ENCODE peak calls at places on chromosomes 5 and 9, in four cellular contexts. One of them, this sample, is unnamed.

GRCh38 chr5:91111473-91112238 is 271.5 kb downstream of the ARRDC3 start:
- DNase-seq in cardiac muscle cell: no peak
- DNase-seq in esophagus squamous epithelium: no peak
- DNase-seq in colonic mucosa: no peak
- DNase-seq in this sample: no peak

GRCh38 chr9:113933188-113933587 is 57.1 kb downstream of the ZNF618 start:
- DNase-seq in esophagus squamous epithelium: no peak
- DNase-seq in colonic mucosa: peak; percentile 12
- DNase-seq in cardiac muscle cell: peak; percentile 45
- DNase-seq in this sample: peak; percentile 46

GRCh38 chr5:71767661-71768060 is 48.6 kb downstream of the CARTPT start:
- DNase-seq in cardiac muscle cell: no peak
- DNase-seq in esophagus squamous epithelium: no peak
- DNase-seq in colonic mucosa: no peak
- DNase-seq in this sample: no peak

GRCh38 chr5:75281716-75282465 is 45.2 kb upstream of the ANKRD31 start:
- DNase-seq in esophagus squamous epithelium: no peak
- DNase-seq in colonic mucosa: no peak
- DNase-seq in cardiac muscle cell: no peak
- DNase-seq in this sample: no peak

GRCh38 chr9:107739601-107740082 is 250.1 kb upstream of the KLF4 start:
- DNase-seq in cardiac muscle cell: peak; percentile 86
- DNase-seq in esophagus squamous epithelium: no peak
- DNase-seq in colonic mucosa: peak; percentile 46
- DNase-seq in this sample: no peak

GRCh38 chr5:174793684-174794328 is 69.4 kb downstream of the MSX2 start:
- DNase-seq in colonic mucosa: peak; percentile 45
- DNase-seq in cardiac muscle cell: peak; percentile 66
- DNase-seq in esophagus squamous epithelium: no peak
- DNase-seq in this sample: no peak

GRCh38 chr5:73975855-73976254 is 349.9 kb downstream of the ARHGEF28 start:
- DNase-seq in colonic mucosa: no peak
- DNase-seq in cardiac muscle cell: no peak
- DNase-seq in esophagus squamous epithelium: no peak
- DNase-seq in this sample: no peak

GRCh38 chr9:124771867-124772621 is 933 bp upstream of the NR6A1 start:
- DNase-seq in colonic mucosa: peak; percentile 79
- DNase-seq in esophagus squamous epithelium: no peak
- DNase-seq in cardiac muscle cell: peak; percentile 81
- DNase-seq in this sample: no peak

GRCh38 chr9:3441197-3441816 is 84.5 kb downstream of the RFX3 start:
- DNase-seq in esophagus squamous epithelium: no peak
- DNase-seq in colonic mucosa: peak; percentile 27
- DNase-seq in cardiac muscle cell: peak; percentile 86
- DNase-seq in this sample: no peak

GRCh38 chr5:62143268-62144229 is 162.5 kb upstream of the KIF2A start:
- DNase-seq in esophagus squamous epithelium: no peak
- DNase-seq in cardiac muscle cell: peak; percentile 49
- DNase-seq in colonic mucosa: no peak
- DNase-seq in this sample: no peak

DNA sequence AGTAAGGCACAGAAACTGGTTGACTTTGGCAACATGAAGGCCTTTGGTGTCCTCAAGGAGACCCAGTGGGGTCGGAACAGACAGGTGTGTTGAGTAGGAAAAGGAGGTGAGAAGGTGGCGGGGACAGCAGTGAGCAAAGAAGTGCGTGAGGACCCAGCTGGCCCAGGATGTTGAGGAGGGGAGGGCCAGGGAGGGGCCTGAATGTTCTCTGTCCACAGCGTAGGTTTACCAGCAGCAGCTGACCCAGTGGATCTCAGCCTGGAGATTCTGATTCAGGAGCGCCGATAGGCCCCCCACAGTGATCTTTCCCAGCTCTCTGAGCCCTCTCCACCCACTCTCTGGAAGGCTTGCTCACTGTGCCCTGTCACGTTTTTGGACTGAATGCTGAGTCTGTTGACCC is 88.5 kb downstream of the DAB2IP start:
- DNase-seq in colonic mucosa: no peak
- DNase-seq in cardiac muscle cell: no peak
- DNase-seq in esophagus squamous epithelium: no peak
- DNase-seq in this sample: no peak
- H3K27ac ChIP-seq in colonic mucosa: peak overlapping the region; percentile 95
- H3K27ac ChIP-seq in cardiac muscle cell: peak overlapping the region; percentile 24
- H3K27ac ChIP-seq in esophagus squamous epithelium: no peak overlapping the region
- H3K27ac ChIP-seq in this sample: peak overlapping the region; percentile 94

DNA sequence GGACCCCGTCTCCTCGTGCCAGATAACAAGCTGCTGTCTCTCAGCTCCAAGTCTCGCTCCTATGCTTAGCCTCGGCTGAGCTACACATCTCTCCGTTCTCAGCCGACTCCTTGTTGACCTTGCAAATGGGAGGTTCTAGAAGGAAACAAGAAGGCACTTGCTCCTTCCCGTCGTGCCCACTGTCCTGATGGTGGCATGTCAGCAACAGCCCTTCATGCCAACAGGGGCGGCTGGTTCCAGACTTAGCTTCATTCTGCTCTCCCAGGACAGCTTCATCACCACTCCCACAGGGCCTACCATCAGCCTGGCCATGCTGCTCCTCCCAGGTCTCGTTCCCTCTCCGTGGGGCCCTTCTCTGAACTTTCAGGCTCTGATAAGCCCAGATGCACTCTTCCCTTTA is 13.0 kb upstream of the RASGEF1C start:
- DNase-seq in cardiac muscle cell: no peak
- DNase-seq in esophagus squamous epithelium: no peak
- DNase-seq in colonic mucosa: no peak
- DNase-seq in this sample: no peak
- H3K9me3 ChIP-seq in cardiac muscle cell: no peaks in the 10 kb centered on the region
- H3K9me3 ChIP-seq in esophagus squamous epithelium: no peaks in the 10 kb centered on the region
- H3K9me3 ChIP-seq in colonic mucosa: no peaks in the 10 kb centered on the region
- H3K9me3 ChIP-seq in this sample: peaks cover 86% of the 10 kb centered on the region

DNA sequence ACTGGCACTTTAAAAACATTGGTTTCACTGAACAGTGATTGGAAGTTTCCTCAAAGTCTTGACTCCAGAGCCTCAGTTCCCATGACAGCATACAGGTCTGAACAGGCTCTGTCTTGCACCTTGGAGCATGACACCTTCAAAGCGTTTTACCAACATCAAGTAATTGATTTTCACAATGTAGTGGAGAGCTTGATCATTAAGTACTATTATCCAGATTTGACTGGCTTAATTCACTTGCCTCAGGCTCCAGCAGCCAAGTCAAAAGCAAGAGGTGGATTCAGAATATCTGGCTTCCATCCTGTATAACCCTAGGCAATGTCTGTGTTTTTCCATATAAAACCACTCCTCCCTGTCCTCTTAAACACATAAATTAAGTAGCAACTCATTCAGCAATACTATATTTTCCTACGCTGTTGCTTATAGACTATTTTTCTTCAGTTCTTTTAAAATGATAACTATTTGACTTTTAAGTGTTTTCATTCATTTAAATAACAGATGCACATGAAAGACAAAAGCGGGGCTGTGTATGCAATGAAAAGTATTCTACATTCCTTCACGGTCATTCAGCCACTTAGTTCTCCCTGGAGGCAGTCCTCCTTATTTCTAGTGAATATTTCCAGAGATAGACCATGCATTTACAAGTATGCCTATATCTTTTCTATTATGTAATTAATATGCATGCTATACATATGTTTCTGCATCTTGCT is 150.8 kb upstream of the RANBP3L start:
- DNase-seq in esophagus squamous epithelium: no peak
- DNase-seq in colonic mucosa: no peak
- DNase-seq in cardiac muscle cell: no peak
- DNase-seq in this sample: no peak
- H3K27me3 ChIP-seq in esophagus squamous epithelium: no peaks in the 10 kb centered on the region
- H3K27me3 ChIP-seq in colonic mucosa: no peaks in the 10 kb centered on the region
- H3K27me3 ChIP-seq in cardiac muscle cell: no peaks in the 10 kb centered on the region
- H3K27me3 ChIP-seq in this sample: no peaks in the 10 kb centered on the region

DNA sequence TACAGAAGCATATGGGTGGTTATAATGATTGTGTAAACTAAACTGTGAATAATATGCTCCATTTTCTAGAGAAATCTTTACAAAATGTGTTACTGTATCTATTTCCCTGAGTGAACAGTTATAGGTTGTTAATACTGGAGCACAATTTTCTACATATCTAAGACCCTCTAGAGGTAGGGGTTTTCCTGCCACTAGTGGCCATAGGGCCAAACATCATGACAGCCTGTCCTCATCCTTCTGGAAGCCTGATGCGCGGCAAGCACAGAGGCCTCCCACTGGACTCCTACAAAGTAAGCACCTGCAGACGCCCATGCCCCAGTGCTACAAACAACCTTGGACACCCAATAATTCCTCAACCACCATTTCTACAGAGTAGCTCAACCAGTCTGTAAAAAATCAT is 1.9 kb upstream of the SNX18 start:
- DNase-seq in cardiac muscle cell: no peak
- DNase-seq in esophagus squamous epithelium: no peak
- DNase-seq in colonic mucosa: no peak
- DNase-seq in this sample: no peak
- H3K27ac ChIP-seq in cardiac muscle cell: no peak overlapping the region
- H3K27ac ChIP-seq in esophagus squamous epithelium: no peak overlapping the region
- H3K27ac ChIP-seq in colonic mucosa: no peak overlapping the region
- H3K27ac ChIP-seq in this sample: no peak overlapping the region

GRCh38 chr9:40914772-40915659 is 213.5 kb downstream of the FOXD4L6 start:
- DNase-seq in esophagus squamous epithelium: no peak
- DNase-seq in colonic mucosa: no peak
- DNase-seq in cardiac muscle cell: no peak
- DNase-seq in this sample: no peak

GRCh38 chr9:40913928-40914673 is 214.4 kb downstream of the FOXD4L6 start:
- DNase-seq in esophagus squamous epithelium: no peak
- DNase-seq in cardiac muscle cell: no peak
- DNase-seq in colonic mucosa: no peak
- DNase-seq in this sample: no peak

GRCh38 chr9:40909821-40910220 is 218.7 kb downstream of the FOXD4L6 start:
- DNase-seq in colonic mucosa: no peak
- DNase-seq in esophagus squamous epithelium: no peak
- DNase-seq in cardiac muscle cell: no peak
- DNase-seq in this sample: no peak

GRCh38 chr9:40913096-40913719 is 215.3 kb downstream of the FOXD4L6 start:
- DNase-seq in esophagus squamous epithelium: no peak
- DNase-seq in cardiac muscle cell: no peak
- DNase-seq in colonic mucosa: no peak
- DNase-seq in this sample: no peak

GRCh38 chr9:40911647-40912046 is 216.8 kb downstream of the FOXD4L6 start:
- DNase-seq in colonic mucosa: no peak
- DNase-seq in cardiac muscle cell: no peak
- DNase-seq in esophagus squamous epithelium: no peak
- DNase-seq in this sample: no peak
- H3K9me3 ChIP-seq in colonic mucosa: peaks cover 21% of the 10 kb centered on the region
- H3K9me3 ChIP-seq in cardiac muscle cell: peaks cover 41% of the 10 kb centered on the region
- H3K9me3 ChIP-seq in esophagus squamous epithelium: peaks cover 4% of the 10 kb centered on the region
- H3K9me3 ChIP-seq in this sample: peaks cover 100% of the 10 kb centered on the region

GRCh38 chr9:77954619-77955018 is 77.0 kb downstream of the GNAQ start:
- DNase-seq in cardiac muscle cell: no peak
- DNase-seq in esophagus squamous epithelium: no peak
- DNase-seq in colonic mucosa: no peak
- DNase-seq in this sample: no peak
- H3K27me3 ChIP-seq in cardiac muscle cell: no peaks in the 10 kb centered on the region
- H3K27me3 ChIP-seq in esophagus squamous epithelium: no peaks in the 10 kb centered on the region
- H3K27me3 ChIP-seq in colonic mucosa: no peaks in the 10 kb centered on the region
- H3K27me3 ChIP-seq in this sample: no peaks in the 10 kb centered on the region

GRCh38 chr5:4054092-4054491 is 458.5 kb downstream of the IRX1 start:
- DNase-seq in cardiac muscle cell: no peak
- DNase-seq in esophagus squamous epithelium: no peak
- DNase-seq in colonic mucosa: no peak
- DNase-seq in this sample: no peak

GRCh38 chr5:4053111-4053510 is 457.5 kb downstream of the IRX1 start:
- DNase-seq in colonic mucosa: no peak
- DNase-seq in cardiac muscle cell: no peak
- DNase-seq in esophagus squamous epithelium: no peak
- DNase-seq in this sample: no peak

DNA sequence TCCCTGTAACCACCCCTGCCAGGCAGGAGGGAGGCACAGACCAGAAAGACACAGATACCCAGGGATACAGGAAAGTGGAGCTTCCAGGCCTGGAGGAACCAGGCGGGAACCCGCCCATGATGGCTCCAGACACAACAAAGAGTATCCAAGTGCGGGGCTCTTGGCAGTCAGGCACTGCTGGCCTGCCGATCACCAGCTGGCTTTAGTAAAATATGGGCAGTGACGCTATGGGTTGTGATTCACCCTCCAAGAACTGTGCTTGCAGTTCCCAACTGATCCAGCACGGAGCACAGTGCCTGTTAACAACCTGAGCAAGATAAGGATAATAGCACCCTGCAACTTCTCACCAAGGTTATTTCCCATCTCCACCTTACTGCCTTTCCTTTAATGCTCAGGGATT is 463.3 kb downstream of the IRX1 start:
- DNase-seq in cardiac muscle cell: no peak
- DNase-seq in esophagus squamous epithelium: no peak
- DNase-seq in colonic mucosa: no peak
- DNase-seq in this sample: no peak
- H3K27ac ChIP-seq in cardiac muscle cell: no peak overlapping the region
- H3K27ac ChIP-seq in esophagus squamous epithelium: no peak overlapping the region
- H3K27ac ChIP-seq in colonic mucosa: no peak overlapping the region
- H3K27ac ChIP-seq in this sample: peak overlapping the region; percentile 40

GRCh38 chr9:122562134-122562760 is 9.3 kb downstream of the OR1N2 start:
- DNase-seq in esophagus squamous epithelium: no peak
- DNase-seq in cardiac muscle cell: no peak
- DNase-seq in colonic mucosa: no peak
- DNase-seq in this sample: no peak

GRCh38 chr9:122572456-122572855 is 10.7 kb downstream of the OR1L8 start:
- DNase-seq in cardiac muscle cell: no peak
- DNase-seq in colonic mucosa: no peak
- DNase-seq in esophagus squamous epithelium: no peak
- DNase-seq in this sample: no peak

DNA sequence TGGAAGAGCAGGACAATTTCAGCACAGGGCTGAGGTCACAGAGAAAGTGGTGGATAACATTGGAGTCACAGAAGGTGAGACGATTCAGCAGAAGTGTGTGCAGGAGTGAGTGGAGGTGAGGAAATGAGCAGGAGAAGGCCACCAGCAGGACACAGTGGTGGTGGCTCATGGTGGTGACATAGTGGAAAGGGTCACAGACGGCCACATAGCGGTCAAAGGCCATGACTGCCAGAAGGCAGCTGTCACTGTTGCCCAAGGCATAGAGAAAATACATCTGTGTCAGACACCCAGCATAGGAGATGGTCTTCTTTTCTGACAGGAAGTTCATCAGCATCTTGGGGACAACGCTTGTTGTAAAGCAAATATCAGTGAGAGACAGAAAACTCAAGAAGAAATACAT is 15.0 kb downstream of the OR1N2 start:
- DNase-seq in colonic mucosa: no peak
- DNase-seq in esophagus squamous epithelium: no peak
- DNase-seq in cardiac muscle cell: no peak
- DNase-seq in this sample: no peak
- H3K9me3 ChIP-seq in colonic mucosa: no peaks in the 10 kb centered on the region
- H3K9me3 ChIP-seq in esophagus squamous epithelium: no peaks in the 10 kb centered on the region
- H3K9me3 ChIP-seq in cardiac muscle cell: no peaks in the 10 kb centered on the region
- H3K9me3 ChIP-seq in this sample: no peaks in the 10 kb centered on the region

DNA sequence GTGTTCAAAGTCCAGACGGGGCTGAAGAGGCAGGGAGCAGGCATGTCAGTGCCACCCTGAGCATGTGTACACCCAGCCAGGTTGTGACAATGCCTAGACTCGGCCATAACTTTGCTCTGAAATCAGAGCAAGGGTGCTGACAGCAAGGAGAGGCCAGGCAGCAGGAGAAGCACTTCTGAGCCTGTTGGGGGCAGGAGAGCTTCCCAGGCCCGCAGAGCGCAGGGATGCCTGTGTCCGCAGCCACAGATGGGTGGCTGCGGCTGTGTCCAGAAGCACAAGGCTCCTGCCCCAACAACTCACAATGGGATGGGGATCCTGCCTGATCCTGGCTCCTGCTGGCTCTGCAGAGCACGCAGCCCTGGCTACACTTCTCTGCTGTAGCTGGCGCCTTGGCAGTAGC is 373.9 kb downstream of the CHSY3 start:
- DNase-seq in colonic mucosa: no peak
- DNase-seq in cardiac muscle cell: no peak
- DNase-seq in esophagus squamous epithelium: no peak
- DNase-seq in this sample: no peak
- H3K27me3 ChIP-seq in colonic mucosa: no peaks in the 10 kb centered on the region
- H3K27me3 ChIP-seq in cardiac muscle cell: no peaks in the 10 kb centered on the region
- H3K27me3 ChIP-seq in esophagus squamous epithelium: no peaks in the 10 kb centered on the region
- H3K27me3 ChIP-seq in this sample: no peaks in the 10 kb centered on the region

This sample was measured in thoracic aorta.